ENCODE peak calls at places on chromosomes 2 and 18, in seven cellular contexts. S is naive thymus-derived CD4-positive, alpha-beta T cell; D is tibial nerve; L is uterus; N is gastrocnemius medialis; J is NT2/D1; W is body of pancreas. K is an unnamed sample.

GRCh38 chr2:219001577-219002394 is 8.6 kb upstream of the CRYBA2 start:
- DNase-seq in S (no peak), D (no peak), W (peak; percentile 99), J (no peak), N (no peak), L (no peak), K (peak; percentile 93)

GRCh38 chr2:84386326-84386995 is 72.6 kb downstream of the SUCLG1 start:
- DNase-seq in S (no peak), D (no peak), W (no peak), L (no peak), J (no peak), N (no peak), K (no peak)

GRCh38 chr2:43486604-43487003 is 109.2 kb downstream of the THADA start:
- DNase-seq in W (no peak), J (no peak), D (peak; percentile 69), N (peak; percentile 52), L (no peak), S (no peak), K (peak; percentile 55)

GRCh38 chr2:27889774-27890145 is 427 bp downstream of the RBKS start:
- DNase-seq in W (no peak), S (peak; percentile 14), D (no peak), J (no peak), L (no peak), N (no peak), K (peak; percentile 9)

GRCh38 chr18:69596345-69596744 is 195.7 kb downstream of the DOK6 start:
- DNase-seq in S (no peak), L (no peak), D (no peak), W (no peak), J (no peak), N (no peak), K (no peak)

GRCh38 chr2:181812106-181812745 is 79.3 kb upstream of the ITPRID2 start:
- DNase-seq in W (no peak), D (no peak), J (no peak), L (no peak), S (no peak), N (no peak), K (no peak)

GRCh38 chr2:46050489-46050888 is 246.7 kb upstream of the EPAS1 start:
- DNase-seq in N (no peak), W (no peak), D (no peak), J (no peak), S (no peak), L (no peak), K (peak; percentile 24)

GRCh38 chr2:12488365-12488972 is 228.3 kb upstream of the TRIB2 start:
- DNase-seq in D (peak; percentile 4), L (no peak), J (no peak), W (no peak), N (no peak), S (peak; percentile 23), K (no peak)

GRCh38 chr2:10646153-10646552 is 43.6 kb downstream of the NOL10 start:
- DNase-seq in J (no peak), W (no peak), S (no peak), D (no peak), L (no peak), N (no peak), K (no peak)

GRCh38 chr2:43534569-43534968 is 61.3 kb downstream of the THADA start:
- DNase-seq in L (no peak), D (no peak), J (no peak), S (no peak), W (no peak), N (no peak), K (no peak)

GRCh38 chr2:99507964-99508818 is 18.4 kb upstream of the REV1 start:
- DNase-seq in S (no peak), J (no peak), W (no peak), L (no peak), N (no peak), D (no peak), K (no peak)

GRCh38 chr18:75428490-75428889 is 987 bp upstream of the SMIM21 start:
- DNase-seq in L (no peak), N (no peak), W (no peak), D (no peak), S (no peak), J (no peak), K (no peak)

GRCh38 chr2:145108385-145108784 is 588.5 kb upstream of the ZEB2 start:
- DNase-seq in N (no peak), S (no peak), L (no peak), W (no peak), D (no peak), J (no peak), K (no peak)

GRCh38 chr2:99468155-99468554 is 21.7 kb downstream of the REV1 start:
- DNase-seq in N (no peak), L (no peak), W (no peak), J (no peak), D (no peak), S (no peak), K (no peak)

GRCh38 chr2:168635065-168635577 is 167.3 kb upstream of the NOSTRIN start:
- DNase-seq in S (no peak), D (peak; percentile 55), L (peak; percentile 74), W (peak; percentile 33), J (no peak), N (peak; percentile 37), K (no peak)

GRCh38 chr2:19746611-19747309 is 155.0 kb downstream of the TTC32 start:
- DNase-seq in S (no peak), W (no peak), J (peak; percentile 58), L (no peak), N (no peak), D (no peak), K (no peak)

GRCh38 chr2:237603718-237604362 is 13.3 kb upstream of the RAB17 start:
- DNase-seq in L (no peak), N (no peak), S (peak; percentile 84), D (peak; percentile 57), W (no peak), J (peak; percentile 68), K (no peak)

GRCh38 chr2:237726401-237726830 is 72.2 kb upstream of the RBM44 start:
- DNase-seq in W (peak; percentile 71), L (no peak), D (no peak), S (no peak), J (no peak), N (no peak), K (peak; percentile 76)

GRCh38 chr2:2935445-2936149 is 442.0 kb downstream of the EIPR1 start:
- DNase-seq in S (no peak), D (no peak), W (no peak), N (no peak), L (no peak), J (no peak), K (no peak)

GRCh38 chr2:96359310-96359709 is 23.7 kb downstream of the NCAPH start:
- DNase-seq in W (peak; percentile 45), D (peak; percentile 27), S (peak; percentile 40), J (no peak), L (no peak), N (no peak), K (no peak)

GRCh38 chr2:96353606-96354095 is 18.1 kb downstream of the NCAPH start:
- DNase-seq in S (no peak), N (no peak), J (no peak), L (no peak), D (no peak), W (no peak), K (no peak)

GRCh38 chr2:96354492-96354891 is 18.9 kb downstream of the NCAPH start:
- DNase-seq in N (no peak), S (no peak), W (no peak), L (no peak), J (no peak), D (no peak), K (no peak)

GRCh38 chr2:96359866-96360265 is 24.3 kb downstream of the NCAPH start:
- DNase-seq in W (no peak), L (no peak), N (no peak), S (no peak), D (no peak), J (no peak), K (no peak)

GRCh38 chr2:96356889-96357288 is 21.3 kb downstream of the NCAPH start:
- DNase-seq in D (no peak), J (no peak), W (no peak), S (no peak), L (no peak), N (no peak), K (no peak)
- H3K36me3 ChIP-seq in D (no peaks in the 10 kb centered on the region), J (peaks cover 94% of the 10 kb centered on the region), W (no peaks in the 10 kb centered on the region), S (no peaks in the 10 kb centered on the region), L (no peaks in the 10 kb centered on the region), N (no peaks in the 10 kb centered on the region), K (no peaks in the 10 kb centered on the region)

DNA sequence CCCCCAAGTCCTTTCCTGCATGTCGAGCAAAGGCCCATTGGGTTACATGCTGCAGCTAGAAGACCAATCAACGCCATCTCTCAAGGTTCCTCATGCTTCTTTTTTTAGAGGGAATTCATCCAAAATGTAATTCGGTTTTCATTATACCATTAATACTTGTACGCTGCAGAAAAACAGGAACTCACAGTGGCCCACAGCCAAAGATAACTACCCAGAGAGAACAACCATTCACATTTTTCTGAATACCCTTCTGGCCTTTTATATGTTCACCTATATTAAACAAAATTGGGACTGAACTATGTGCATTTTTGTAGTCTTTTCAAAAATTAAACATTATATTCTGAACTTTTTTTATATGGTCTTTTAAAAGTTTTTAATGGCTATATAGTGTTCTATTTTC is 25.8 kb downstream of the FARP2 start:
- DNase-seq in N (no peak), D (no peak), S (no peak), J (no peak), L (no peak), W (no peak), K (no peak)
- H3K36me3 ChIP-seq in N (no peaks in the 10 kb centered on the region), D (peaks cover under 1% of the 10 kb centered on the region), S (no peaks in the 10 kb centered on the region), J (peaks cover 41% of the 10 kb centered on the region), L (no peaks in the 10 kb centered on the region), W (no peaks in the 10 kb centered on the region), K (no peaks in the 10 kb centered on the region)

DNA sequence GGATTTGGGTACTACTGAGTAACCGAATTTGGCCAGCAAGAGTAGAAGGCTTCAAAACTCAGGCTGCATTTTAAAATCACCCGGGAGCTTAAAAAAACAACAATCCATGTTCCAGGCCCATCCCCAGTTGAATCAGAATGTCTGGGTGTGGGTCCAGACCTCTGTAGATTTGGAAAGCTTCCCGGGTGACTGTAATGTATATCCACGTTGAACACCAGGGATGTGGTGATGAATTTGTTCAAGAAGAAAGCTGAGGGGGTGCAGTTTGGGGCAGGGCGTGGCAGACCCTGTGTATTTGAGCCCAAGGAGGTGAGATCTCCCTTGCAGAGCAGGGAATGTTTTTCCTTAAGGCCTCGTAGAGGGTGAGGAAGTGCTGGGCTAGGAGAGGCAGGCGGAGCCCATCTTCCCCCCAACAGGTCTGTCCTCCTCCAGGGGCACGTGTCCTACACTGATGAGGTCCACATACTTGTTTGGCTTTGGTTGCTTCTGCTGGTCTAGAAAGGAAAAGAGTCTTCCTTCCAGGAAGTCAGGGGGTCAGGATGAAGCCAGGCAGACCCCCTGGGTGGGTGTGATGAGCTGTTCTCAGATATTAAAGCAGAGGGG is 5.8 kb downstream of the SH3BP4 start:
- DNase-seq in S (no peak), N (no peak), D (no peak), J (no peak), W (no peak), L (no peak), K (no peak)
- H3K36me3 ChIP-seq in S (no peaks in the 10 kb centered on the region), N (no peaks in the 10 kb centered on the region), D (no peaks in the 10 kb centered on the region), J (peaks cover 73% of the 10 kb centered on the region), W (no peaks in the 10 kb centered on the region), L (no peaks in the 10 kb centered on the region), K (no peaks in the 10 kb centered on the region)

DNA sequence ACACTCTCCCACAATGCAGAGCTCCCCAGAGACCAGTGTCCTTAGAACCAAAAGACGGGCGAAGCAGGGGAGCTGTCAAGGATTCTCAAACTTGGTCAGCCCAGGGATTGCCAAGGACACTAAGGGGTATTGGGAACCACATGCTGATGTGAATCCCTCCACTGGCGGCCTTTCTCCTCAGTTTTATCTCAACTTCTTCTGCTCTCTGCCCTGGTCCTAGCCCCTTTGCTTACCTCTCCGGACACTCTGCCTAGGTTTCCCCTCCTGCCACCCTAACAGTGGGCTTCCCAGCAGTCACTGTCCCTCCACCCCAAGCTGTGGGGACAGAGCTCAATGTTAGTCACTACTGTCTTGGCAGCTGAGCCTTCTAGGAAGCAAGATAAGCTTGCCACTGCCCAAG is 61.1 kb downstream of the POLR1A start:
- DNase-seq in W (no peak), L (no peak), D (no peak), N (no peak), J (no peak), S (no peak), K (no peak)
- H3K36me3 ChIP-seq in W (no peaks in the 10 kb centered on the region), L (no peaks in the 10 kb centered on the region), D (peaks cover 100% of the 10 kb centered on the region), N (no peaks in the 10 kb centered on the region), J (peaks cover 96% of the 10 kb centered on the region), S (peaks cover 10% of the 10 kb centered on the region), K (peaks cover 5% of the 10 kb centered on the region)

K was measured in prostate gland.